ENCODE peak calls at places on chromosomes 16 and 17, in six cellular contexts. R is foreskin fibroblast, V is NCI-H748 treated with DMSO at 0.1 percent for 48 hours, D is HCT116, X is heart right ventricle, N is HEK293T. C is an unnamed sample.

GRCh38 chr17:50344712-50345380 is 1.1 kb upstream of the XYLT2 start:
- DNase-seq in R (no peak), V (no peak), D (no peak), X (no peak), N (no peak), C (no peak)

GRCh38 chr16:67922740-67923139 is 8.9 kb downstream of the CTRL start:
- DNase-seq in R (no peak), V (no peak), D (no peak), X (no peak), N (no peak), C (no peak)

GRCh38 chr17:69884361-69884760 is 190.7 kb upstream of the KCNJ16 start:
- DNase-seq in R (no peak), V (no peak), D (no peak), X (no peak), N (no peak), C (peak)

GRCh38 chr16:15880434-15880833 is 8.0 kb downstream of the CEP20 start:
- DNase-seq in R (no peak), V (no peak), D (no peak), X (no peak), N (no peak), C (no peak)

GRCh38 chr17:82152556-82153294 is 54.7 kb upstream of the FASN start:
- DNase-seq in R (no peak), V (no peak), D (no peak), X (no peak), N (no peak), C (no peak)

GRCh38 chr16:81505011-81505660 is 60.5 kb downstream of the CMIP start:
- DNase-seq in R (no peak), V (no peak), D (peak), X (no peak), N (peak), C (no peak)

GRCh38 chr17:72175787-72176515 is 55.1 kb downstream of the SOX9 start:
- DNase-seq in R (no peak), V (no peak), D (no peak), X (no peak), N (no peak), C (no peak)

GRCh38 chr17:63697341-63698286 is 2.3 kb downstream of the LIMD2 start:
- DNase-seq in R (no peak), V (peak), D (peak), X (peak), N (peak), C (peak)

GRCh38 chr17:52744179-52744578 is 585.7 kb upstream of the CA10 start:
- DNase-seq in R (no peak), V (no peak), D (no peak), X (no peak), N (no peak), C (no peak)

GRCh38 chr17:68324114-68324513 is 32.8 kb downstream of the ARSG start:
- DNase-seq in R (no peak), V (no peak), D (no peak), X (no peak), N (no peak), C (no peak)

GRCh38 chr17:57484081-57484666 is 227.9 kb downstream of the MSI2 start:
- DNase-seq in R (no peak), V (no peak), D (no peak), X (no peak), N (no peak), C (no peak)

GRCh38 chr17:44787271-44787940 is 28.6 kb downstream of the ADAM11 start:
- DNase-seq in R (no peak), V (no peak), D (no peak), X (no peak), N (no peak), C (no peak)

GRCh38 chr17:31248986-31249385 is 48.1 kb downstream of the OMG start:
- DNase-seq in R (peak), V (no peak), D (no peak), X (no peak), N (no peak), C (peak)

GRCh38 chr17:74303300-74303699 is 22.7 kb upstream of the KIF19 start:
- DNase-seq in R (no peak), V (no peak), D (no peak), X (no peak), N (no peak), C (no peak)

GRCh38 chr16:10080031-10080772 is 102.0 kb downstream of the GRIN2A start:
- DNase-seq in R (peak), V (no peak), D (peak), X (peak), N (no peak), C (peak)

GRCh38 chr16:78505544-78506371 is 406.3 kb downstream of the WWOX start:
- DNase-seq in R (no peak), V (no peak), D (no peak), X (peak), N (no peak), C (peak)

GRCh38 chr17:29613371-29613837 is 9.3 kb downstream of the CORO6 start:
- DNase-seq in R (peak), V (no peak), D (no peak), X (peak), N (no peak), C (peak)

GRCh38 chr17:10879110-10879509 is 41.2 kb upstream of the PIRT start:
- DNase-seq in R (no peak), V (no peak), D (no peak), X (peak), N (peak), C (peak)

GRCh38 chr16:49932943-49933342 is 77.0 kb upstream of the ZNF423 start:
- DNase-seq in R (peak), V (no peak), D (no peak), X (no peak), N (no peak), C (peak)

GRCh38 chr16:85431431-85432124 is 181.5 kb upstream of the GSE1 start:
- DNase-seq in R (no peak), V (no peak), D (no peak), X (no peak), N (no peak), C (no peak)